ENCODE peak calls at places on chromosomes 12 and 14, in five cellular contexts. N is HCT116, U is SK-N-SH, M is H1, Y is GM12878. L is an unnamed sample.

GRCh38 chr12:2317819-2318218 is 265.0 kb downstream of the CACNA1C start:
- DNase-seq in N (no peak), U (no peak), M (no peak), Y (no peak), L (no peak)

GRCh38 chr12:100840748-100841147 is 46.2 kb downstream of the ANO4 start:
- DNase-seq in N (no peak), U (no peak), M (no peak), Y (no peak), L (no peak)

GRCh38 chr14:72577521-72577920 is 316.4 kb downstream of the DPF3 start:
- DNase-seq in N (no peak), U (no peak), M (no peak), Y (no peak), L (no peak)

GRCh38 chr12:81450920-81451739 is 308.0 kb downstream of the PPFIA2 start:
- DNase-seq in N (peak), U (peak), M (peak), Y (no peak), L (peak)

GRCh38 chr12:4855121-4855924 is 54.4 kb upstream of the KCNA1 start:
- DNase-seq in N (peak), U (peak), M (peak), Y (peak), L (peak)

GRCh38 chr14:72256055-72256454 is 323.8 kb downstream of the RGS6 start:
- DNase-seq in N (peak), U (no peak), M (no peak), Y (no peak), L (no peak)

GRCh38 chr12:52873832-52874572 is 25.2 kb upstream of the KRT78 start:
- DNase-seq in N (peak), U (peak), M (peak), Y (no peak), L (no peak)

GRCh38 chr12:79344855-79345840 is 345.6 kb downstream of the PAWR start:
- DNase-seq in N (peak), U (peak), M (no peak), Y (peak), L (peak)

GRCh38 chr12:29782821-29783772 is 645 bp downstream of the TMTC1 start:
- DNase-seq in N (no peak), U (peak), M (peak), Y (no peak), L (no peak)

GRCh38 chr12:75564398-75564797 is 53.0 kb upstream of the KRR1 start:
- DNase-seq in N (no peak), U (no peak), M (no peak), Y (no peak), L (no peak)

GRCh38 chr14:59819446-59820088 is 51.0 kb downstream of the RTN1 start:
- DNase-seq in N (no peak), U (no peak), M (no peak), Y (no peak), L (no peak)

GRCh38 chr14:69708586-69709169 is 58.3 kb upstream of the SRSF5 start:
- DNase-seq in N (no peak), U (peak), M (no peak), Y (no peak), L (peak)

GRCh38 chr12:108046135-108046534 is 83.0 kb upstream of the WSCD2 start:
- DNase-seq in N (no peak), U (no peak), M (no peak), Y (no peak), L (no peak)

GRCh38 chr14:34173916-34174315 is 223.0 kb upstream of the EGLN3 start:
- DNase-seq in N (no peak), U (no peak), M (no peak), Y (no peak), L (no peak)

GRCh38 chr14:99350751-99351150 is 78.8 kb upstream of the BCL11B start:
- DNase-seq in N (no peak), U (peak), M (no peak), Y (no peak), L (no peak)

GRCh38 chr12:132904718-132905328 is 17.4 kb upstream of the CHFR start:
- DNase-seq in N (no peak), U (peak), M (peak), Y (no peak), L (peak)

GRCh38 chr12:51270847-51271518 is 768 bp upstream of the SMAGP start:
- DNase-seq in N (peak), U (no peak), M (no peak), Y (no peak), L (no peak)

GRCh38 chr14:74048291-74048690 is 29.1 kb downstream of the BBOF1 start:
- DNase-seq in N (peak), U (no peak), M (peak), Y (no peak), L (no peak)

GRCh38 chr14:85463512-85463911 is 66.4 kb upstream of the FLRT2 start:
- DNase-seq in N (no peak), U (no peak), M (no peak), Y (no peak), L (no peak)

GRCh38 chr12:39442895-39443703 is at the start of gene KIF21A:
- DNase-seq in N (peak), U (peak), M (peak), Y (peak), L (peak)

GRCh38 chr12:5073054-5073453 is 29.4 kb downstream of the KCNA5 start:
- DNase-seq in N (no peak), U (no peak), M (no peak), Y (no peak), L (no peak)

GRCh38 chr12:109393437-109394345 is 46.0 kb downstream of the MYO1H start:
- DNase-seq in N (peak), U (peak), M (no peak), Y (no peak), L (peak)

GRCh38 chr14:31842905-31843304 is 234.2 kb upstream of the ARHGAP5 start:
- DNase-seq in N (no peak), U (no peak), M (no peak), Y (no peak), L (no peak)

GRCh38 chr14:69374235-69374634 is 23.9 kb downstream of the ERH start:
- DNase-seq in N (no peak), U (no peak), M (no peak), Y (no peak), L (no peak)

GRCh38 chr14:39873793-39874192 is 441.6 kb upstream of the FBXO33 start:
- DNase-seq in N (no peak), U (no peak), M (no peak), Y (no peak), L (no peak)

GRCh38 chr12:27462151-27462694 is 15.7 kb downstream of the SMCO2 start:
- DNase-seq in N (no peak), U (no peak), M (no peak), Y (no peak), L (no peak)

GRCh38 chr14:26448181-26448855 is 149.5 kb downstream of the NOVA1 start:
- DNase-seq in N (no peak), U (no peak), M (no peak), Y (no peak), L (no peak)

GRCh38 chr14:29311983-29312382 is 545.4 kb downstream of the FOXG1 start:
- DNase-seq in N (no peak), U (no peak), M (no peak), Y (no peak), L (no peak)

GRCh38 chr12:51307655-51308593 is 16.1 kb downstream of the BIN2 start:
- DNase-seq in N (peak), U (no peak), M (no peak), Y (no peak), L (no peak)

GRCh38 chr12:120125792-120126634 is 9.5 kb upstream of the RAB35 start:
- DNase-seq in N (no peak), U (no peak), M (no peak), Y (no peak), L (no peak)

GRCh38 chr14:76947078-76947837 is 81.2 kb downstream of the IRF2BPL start:
- DNase-seq in N (peak), U (peak), M (peak), Y (peak), L (peak)

GRCh38 chr14:54085137-54085810 is 128.6 kb upstream of the BMP4 start:
- DNase-seq in N (no peak), U (no peak), M (no peak), Y (no peak), L (no peak)

GRCh38 chr14:54085841-54086240 is 129.2 kb upstream of the BMP4 start:
- DNase-seq in N (no peak), U (no peak), M (no peak), Y (no peak), L (no peak)

GRCh38 chr14:54088271-54088670 is 131.6 kb upstream of the BMP4 start:
- DNase-seq in N (no peak), U (no peak), M (no peak), Y (no peak), L (no peak)

GRCh38 chr14:54087376-54087775 is 130.8 kb upstream of the BMP4 start:
- DNase-seq in N (no peak), U (no peak), M (no peak), Y (no peak), L (no peak)

DNA sequence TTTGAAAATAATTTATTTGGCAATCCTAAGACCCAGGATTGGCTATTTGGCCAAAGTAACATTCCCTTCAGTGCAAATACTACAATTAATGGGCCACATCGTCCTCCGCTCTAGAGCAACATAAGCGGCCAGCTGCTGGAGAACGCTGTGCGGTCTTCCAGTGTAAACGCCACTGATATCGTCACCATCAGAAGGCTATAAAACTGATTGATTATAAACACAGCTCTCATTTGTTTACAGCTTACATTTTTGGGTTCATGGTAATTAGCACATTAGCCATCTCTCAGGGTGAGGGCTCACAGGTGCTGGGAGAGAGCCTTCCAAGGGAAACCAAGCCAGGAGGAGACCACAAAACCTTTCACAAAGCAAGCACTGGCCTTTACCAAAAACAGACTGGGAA is 130.2 kb upstream of the BMP4 start:
- DNase-seq in N (no peak), U (no peak), M (no peak), Y (no peak), L (no peak)
- TF ChIP-seq JUND in N (no peak), U (no peak), M (no peak), Y (no peak), L (no peak)

DNA sequence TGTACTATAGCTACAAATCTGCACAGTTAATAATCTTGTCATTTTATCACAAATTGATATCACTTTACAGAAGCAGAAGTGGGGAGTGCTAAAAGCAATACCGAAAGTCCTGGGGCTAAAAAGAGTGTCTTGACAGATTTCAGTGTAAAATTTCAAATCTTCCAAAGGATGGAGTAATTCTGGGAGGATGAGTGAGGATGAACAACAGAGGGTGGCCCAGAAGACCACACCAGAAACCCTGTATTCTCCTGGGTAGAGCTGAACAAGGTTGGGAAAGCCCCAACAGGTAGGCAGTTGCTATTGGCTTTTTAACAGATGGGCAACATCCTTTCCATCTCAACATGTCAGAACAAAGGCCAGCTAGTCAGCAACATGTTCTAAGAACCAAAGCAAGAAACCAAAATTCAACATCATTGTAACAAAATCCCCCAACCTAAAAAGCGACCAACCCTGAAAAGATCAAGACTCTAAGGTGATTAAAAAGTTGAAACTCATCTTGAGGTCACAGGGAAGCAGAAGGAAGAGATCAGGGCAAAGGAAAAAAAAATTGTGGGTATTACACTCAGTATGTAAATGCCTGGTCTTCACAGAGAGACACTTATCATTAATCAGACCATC is 38.8 kb downstream of the CBX5 start:
- DNase-seq in N (no peak), U (no peak), M (no peak), Y (peak), L (no peak)
- TF ChIP-seq JUND in N (no peak), U (no peak), M (no peak), Y (no peak), L (no peak)

GRCh38 chr14:55101698-55102097 is 27.4 kb upstream of the LGALS3 start:
- DNase-seq in N (no peak), U (no peak), M (no peak), Y (no peak), L (no peak)

GRCh38 chr14:55094630-55095157 is 34.4 kb upstream of the LGALS3 start:
- DNase-seq in N (no peak), U (no peak), M (no peak), Y (no peak), L (no peak)

GRCh38 chr14:55098561-55098898 is 30.5 kb upstream of the LGALS3 start:
- DNase-seq in N (no peak), U (no peak), M (no peak), Y (no peak), L (no peak)

GRCh38 chr14:55099741-55100140 is 29.3 kb upstream of the LGALS3 start:
- DNase-seq in N (no peak), U (no peak), M (no peak), Y (no peak), L (no peak)

GRCh38 chr14:55097894-55098560 is 31.0 kb upstream of the LGALS3 start:
- DNase-seq in N (no peak), U (no peak), M (no peak), Y (peak), L (no peak)
- TF ChIP-seq JUND in N (no peak), U (no peak), M (no peak), Y (peak), L (no peak)

GRCh38 chr12:122454739-122455138 is 32.3 kb upstream of the CLIP1 start:
- DNase-seq in N (no peak), U (no peak), M (no peak), Y (no peak), L (no peak)

GRCh38 chr12:122452701-122453285 is 30.3 kb upstream of the CLIP1 start:
- DNase-seq in N (no peak), U (no peak), M (no peak), Y (no peak), L (no peak)

GRCh38 chr12:122454250-122454721 is 31.8 kb upstream of the CLIP1 start:
- DNase-seq in N (no peak), U (no peak), M (no peak), Y (no peak), L (no peak)

GRCh38 chr12:122449317-122449716 is 26.8 kb upstream of the CLIP1 start:
- DNase-seq in N (peak), U (no peak), M (no peak), Y (no peak), L (peak)
- TF ChIP-seq JUND in N (peak), U (peak), M (no peak), Y (no peak), L (peak)

L was measured in T47D.